ENCODE peak calls at places on chromosomes 13 and 19, in four cellular contexts. Z, F, C and H are unnamed samples.

GRCh38 chr19:11737964-11738745 is 591 bp downstream of the ZNF823 start:
- DNase-seq in F (peak), C (peak), Z (peak), H (no peak)

GRCh38 chr13:40271931-40272775 is 394.3 kb downstream of the FOXO1 start:
- DNase-seq in C (no peak), Z (peak), F (peak), H (no peak)

GRCh38 chr19:49793561-49793840 is 19.6 kb downstream of the FUZ start:
- DNase-seq in C (no peak), Z (peak), F (peak), H (no peak)

GRCh38 chr13:46831588-46832194 is 34.7 kb upstream of the ESD start:
- DNase-seq in F (peak), Z (peak), C (peak), H (no peak)

GRCh38 chr19:17411801-17412200 is 6.4 kb upstream of the BST2 start:
- DNase-seq in Z (no peak), F (no peak), C (no peak), H (no peak)

GRCh38 chr19:40225440-40226305 is 816 bp downstream of the CCNP start:
- DNase-seq in Z (no peak), C (no peak), F (peak), H (no peak)

GRCh38 chr19:48752511-48753365 is at the start of gene FUT1:
- DNase-seq in F (peak), Z (no peak), C (peak), H (no peak)

GRCh38 chr19:47786566-47786965 is 8.1 kb downstream of the SELENOW start:
- DNase-seq in Z (no peak), C (no peak), F (no peak), H (no peak)

GRCh38 chr19:35261356-35262100 is 7.2 kb upstream of the USF2 start:
- DNase-seq in Z (peak), C (no peak), F (no peak), H (no peak)

GRCh38 chr13:111217661-111218060 is 102.6 kb downstream of the ARHGEF7 start:
- DNase-seq in C (no peak), F (no peak), Z (peak), H (no peak)

GRCh38 chr13:100399455-100399854 is 189.1 kb downstream of the GGACT start:
- DNase-seq in C (no peak), Z (no peak), F (no peak), H (no peak)

GRCh38 chr19:46847528-46847927 is 3.1 kb downstream of the AP2S1 start:
- DNase-seq in Z (peak), F (no peak), C (no peak), H (no peak)

GRCh38 chr19:35120492-35120891 is 4.9 kb downstream of the FXYD3 start:
- DNase-seq in Z (no peak), C (no peak), F (peak), H (no peak)

GRCh38 chr19:43310221-43310620 is 40.9 kb upstream of the PSG9 start:
- DNase-seq in C (no peak), Z (no peak), F (peak), H (no peak)